ENCODE peak calls at places on chromosomes 4 and X, in seven cellular contexts. G, Y, S, A, Z, M and X are unnamed samples.

GRCh38 chr4:110514889-110515479 is 39.0 kb downstream of the ENPEP start:
- DNase-seq in G (peak), Y (peak), S (peak), A (no peak), Z (no peak), M (peak), X (no peak)

GRCh38 chr4:136476773-136477172 is 1055.5 kb downstream of the PCDH18 start:
- DNase-seq in G (no peak), Y (no peak), S (no peak), A (no peak), Z (no peak), M (no peak), X (no peak)

GRCh38 chr4:171186700-171187099 is 626.5 kb upstream of the GALNTL6 start:
- DNase-seq in G (no peak), Y (no peak), S (no peak), A (no peak), Z (no peak), M (no peak), X (no peak)

GRCh38 chr4:88803600-88804096 is 106.0 kb upstream of the NAP1L5 start:
- DNase-seq in G (peak), Y (peak), S (no peak), A (no peak), Z (peak), M (peak), X (no peak)

GRCh38 chr4:182555997-182556418 is 312.8 kb downstream of the TENM3 start:
- DNase-seq in G (peak), Y (peak), S (no peak), A (no peak), Z (no peak), M (no peak), X (no peak)

GRCh38 chr4:71732706-71733105 is 51.2 kb downstream of the GC start:
- DNase-seq in G (peak), Y (peak), S (peak), A (no peak), Z (no peak), M (no peak), X (no peak)

GRCh38 chr4:155960522-155960921 is 6.9 kb upstream of the CTSO start:
- DNase-seq in G (peak), Y (peak), S (no peak), A (no peak), Z (no peak), M (no peak), X (no peak)

GRCh38 chr4:145497199-145498149 is 15.8 kb downstream of the SMAD1 start:
- DNase-seq in G (no peak), Y (no peak), S (no peak), A (no peak), Z (no peak), M (no peak), X (no peak)

GRCh38 chr4:41294445-41295062 is 37.8 kb downstream of the UCHL1 start:
- DNase-seq in G (no peak), Y (no peak), S (no peak), A (no peak), Z (no peak), M (no peak), X (peak)

GRCh38 chrX:24131476-24131875 is 18.1 kb upstream of the ZFX start:
- DNase-seq in G (no peak), Y (no peak), S (no peak), A (no peak), Z (no peak), M (no peak), X (no peak)

GRCh38 chr4:156754832-156755570 is 216.6 kb downstream of the PDGFC start:
- DNase-seq in G (no peak), Y (no peak), S (no peak), A (no peak), Z (no peak), M (no peak), X (no peak)

GRCh38 chrX:13000311-13000811 is 25.5 kb downstream of the TMSB4X start:
- DNase-seq in G (no peak), Y (no peak), S (no peak), A (no peak), Z (peak), M (no peak), X (no peak)

GRCh38 chr4:152643153-152644035 is 36.4 kb downstream of the TMEM154 start:
- DNase-seq in G (peak), Y (no peak), S (no peak), A (peak), Z (peak), M (peak), X (no peak)

GRCh38 chrX:153766098-153766817 is 2.2 kb downstream of the PLXNB3 start:
- DNase-seq in G (peak), Y (peak), S (peak), A (peak), Z (peak), M (no peak), X (no peak)

GRCh38 chr4:25925486-25926201 is 11.6 kb downstream of the SMIM20 start:
- DNase-seq in G (peak), Y (peak), S (peak), A (peak), Z (peak), M (peak), X (peak)

GRCh38 chrX:148500428-148501120 is at the start of gene AFF2:
- DNase-seq in G (peak), Y (no peak), S (peak), A (peak), Z (peak), M (peak), X (peak)

GRCh38 chr4:6562931-6563901 is 11.8 kb upstream of the MAN2B2 start:
- DNase-seq in G (peak), Y (no peak), S (peak), A (no peak), Z (no peak), M (no peak), X (no peak)

GRCh38 chr4:74682567-74683359 is 111.6 kb downstream of the BTC start:
- DNase-seq in G (peak), Y (peak), S (peak), A (no peak), Z (no peak), M (no peak), X (no peak)

GRCh38 chr4:141132689-141133145 is 552 bp downstream of the RNF150 start:
- DNase-seq in G (peak), Y (no peak), S (peak), A (peak), Z (no peak), M (peak), X (peak)

GRCh38 chrX:130085551-130085986 is 24.7 kb downstream of the ELF4 start:
- DNase-seq in G (peak), Y (peak), S (no peak), A (no peak), Z (no peak), M (no peak), X (no peak)

GRCh38 chr4:2489841-2490552 is 21.1 kb downstream of the RNF4 start:
- DNase-seq in G (peak), Y (peak), S (no peak), A (no peak), Z (no peak), M (no peak), X (no peak)

DNA sequence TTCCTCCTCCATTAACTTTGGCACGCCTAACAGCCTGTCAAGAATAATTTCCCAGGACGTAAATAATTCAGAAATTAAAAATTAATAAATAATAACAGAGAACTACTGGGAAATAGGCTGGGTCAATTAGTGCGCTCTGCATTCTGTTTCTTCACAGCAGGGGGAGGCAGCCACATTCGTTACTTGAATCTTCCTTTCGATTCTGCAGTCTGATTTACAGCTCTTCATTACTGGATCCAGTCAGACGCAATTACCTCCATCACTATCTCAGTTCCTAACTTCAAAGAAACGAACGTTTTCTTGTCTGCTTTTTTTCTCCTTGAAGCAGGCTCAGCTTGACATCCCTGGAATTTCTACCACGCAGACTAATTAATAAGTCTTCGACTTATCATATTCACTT is 9.0 kb upstream of the RPL34 start:
- DNase-seq in G (peak), Y (peak), S (no peak), A (no peak), Z (no peak), M (no peak), X (no peak)
- TF ChIP-seq CTCF in G (peak), Y (peak), S (peak), A (no peak), Z (no peak), M (no peak), X (peak)

GRCh38 chr4:184649026-184649970 is at the start of the genes CASP3 and PRIMPOL:
- DNase-seq in G (peak), Y (peak), S (peak), A (peak), Z (peak), M (peak), X (peak)
- TF ChIP-seq CTCF in G (peak), Y (no peak), S (peak), A (peak), Z (no peak), M (peak), X (peak)

GRCh38 chr4:163256680-163257343 is 75.6 kb downstream of the NPY1R start:
- DNase-seq in G (no peak), Y (no peak), S (no peak), A (no peak), Z (no peak), M (no peak), X (no peak)

GRCh38 chr4:163249042-163249441 is 82.4 kb upstream of the NAF1 start:
- DNase-seq in G (no peak), Y (no peak), S (no peak), A (no peak), Z (no peak), M (no peak), X (no peak)

GRCh38 chr4:163251204-163251603 is 81.2 kb downstream of the NPY1R start:
- DNase-seq in G (no peak), Y (peak), S (peak), A (no peak), Z (no peak), M (no peak), X (no peak)
- TF ChIP-seq CTCF in G (no peak), Y (peak), S (no peak), A (no peak), Z (no peak), M (peak), X (peak)

DNA sequence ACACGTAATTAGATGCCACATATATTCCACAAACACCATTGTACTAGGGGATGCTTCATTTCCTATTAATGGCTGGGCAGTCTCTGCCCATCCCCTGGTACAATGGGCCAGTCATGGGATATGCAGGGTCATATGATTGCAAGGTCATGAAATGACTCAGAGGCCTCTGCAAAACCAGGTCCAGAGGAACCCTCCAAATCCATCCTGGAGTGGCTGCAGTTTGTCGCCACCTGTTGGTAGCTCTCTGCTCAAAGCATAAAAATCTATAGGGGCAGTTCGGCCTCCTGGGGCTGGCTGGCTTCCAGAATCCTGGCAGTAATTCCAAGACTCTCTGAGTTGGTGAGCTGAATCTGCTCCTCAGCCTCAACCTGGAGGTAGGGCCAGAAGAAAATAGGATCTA is 22.9 kb upstream of the PUDP start:
- DNase-seq in G (peak), Y (peak), S (peak), A (no peak), Z (peak), M (no peak), X (no peak)
- TF ChIP-seq CTCF in G (no peak), Y (peak), S (no peak), A (peak), Z (peak), M (no peak), X (peak)

DNA sequence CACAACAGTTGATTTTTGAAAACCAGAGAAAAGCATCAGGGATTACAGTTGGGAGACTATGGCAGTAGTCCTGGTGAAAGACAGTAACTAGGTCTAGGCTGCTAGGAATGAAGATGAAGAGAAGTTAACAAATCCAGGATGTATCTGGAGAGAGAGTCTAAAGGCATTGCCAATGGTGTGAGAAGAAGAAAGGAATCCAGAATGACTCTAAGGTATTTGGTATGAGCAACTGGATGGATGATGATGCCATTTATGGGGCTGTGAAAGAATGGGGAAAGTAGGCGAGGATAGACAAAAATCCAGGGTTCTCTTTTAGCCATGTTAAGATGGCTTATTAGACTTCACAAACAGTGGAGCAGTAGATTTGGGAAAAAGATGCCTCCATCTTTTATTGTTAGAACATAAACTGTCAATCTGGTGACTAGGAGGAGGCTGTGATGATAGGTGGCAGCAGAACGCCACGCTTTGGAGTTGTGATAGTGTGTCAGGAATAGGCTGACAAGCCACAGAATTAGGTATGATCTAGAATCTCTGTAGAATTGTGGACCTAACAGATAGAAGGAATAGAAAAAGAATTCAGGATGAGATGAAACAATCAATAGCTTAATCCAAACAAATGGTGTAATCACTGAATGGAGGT is 27.3 kb upstream of the JADE1 start:
- DNase-seq in G (no peak), Y (no peak), S (no peak), A (peak), Z (peak), M (peak), X (no peak)
- TF ChIP-seq CTCF in G (no peak), Y (no peak), S (no peak), A (peak), Z (peak), M (peak), X (no peak)

DNA sequence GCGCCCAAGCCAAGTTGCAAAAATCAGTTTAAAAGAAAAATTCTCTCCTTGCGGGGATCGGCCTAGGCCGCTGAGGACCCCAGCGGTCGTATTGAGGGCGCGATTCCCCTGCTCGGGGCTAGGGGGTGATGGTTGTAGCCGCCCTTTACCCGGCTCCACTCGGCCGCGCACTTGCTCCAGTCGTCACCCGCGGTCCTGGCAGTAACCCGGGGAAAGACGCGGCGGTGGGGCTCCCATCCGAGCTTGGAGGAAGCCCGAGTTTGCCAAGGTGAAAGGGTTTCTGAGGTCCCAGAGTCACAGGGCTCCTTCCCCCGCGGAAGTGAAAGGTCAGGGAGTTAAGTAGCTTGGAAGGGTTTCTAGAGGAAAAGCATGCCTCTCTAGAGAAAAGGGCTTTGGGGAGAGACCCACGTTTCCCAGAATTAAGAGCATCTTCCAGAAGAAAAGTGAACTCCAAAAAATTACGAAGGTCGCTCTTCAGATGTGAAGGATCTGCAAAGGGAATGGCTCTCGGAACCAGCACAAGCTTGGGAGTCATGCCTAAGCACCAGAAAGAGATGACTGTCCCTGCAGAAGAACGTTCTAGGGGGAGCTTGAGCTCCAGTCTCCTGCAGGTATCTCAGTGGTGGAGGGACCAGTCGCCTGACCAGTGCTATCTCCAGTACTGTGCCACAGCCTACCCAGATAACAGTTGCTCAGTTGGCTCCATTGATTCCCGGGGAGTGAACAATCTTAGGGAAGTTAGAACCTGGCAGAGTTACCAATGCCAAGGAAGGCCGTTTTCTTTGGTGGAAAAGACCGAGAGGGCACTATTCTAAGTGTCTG is 873 bp downstream of the LAP3 start:
- DNase-seq in G (peak), Y (peak), S (peak), A (peak), Z (peak), M (no peak), X (no peak)
- TF ChIP-seq CTCF in G (no peak), Y (no peak), S (no peak), A (no peak), Z (no peak), M (no peak), X (peak)